ENCODE peak calls at places on chromosomes 6 and 20, in eight cellular contexts. D is RWPE1; I is stimulated activated CD4-positive, alpha-beta T cell treated with anti-CD3 and anti-CD28 coated beads, Interleukin-1b, Interleukin-23, amount 100 ng/mL, for 48 hours; B is upper lobe of left lung; N is NCI-H2227 treated with DMSO at 0.1 percent for 48 hours; A is activated CD4-positive, alpha-beta T cell treated with anti-CD3 and anti-CD28 coated beads, Interleukin-2, amount 50 U/mL, for 24 hours; R is endodermal cell; L is AG08396. F is an unnamed sample.

GRCh38 chr6:43698584-43699349 is 11.2 kb upstream of the MRPS18A start:
- DNase-seq in A (no peak), D (no peak), I (no peak), B (no peak), R (peak), L (peak), N (no peak), F (no peak)

GRCh38 chr6:12289655-12290489 is at the start of gene EDN1:
- DNase-seq in D (peak), L (peak), R (peak), N (peak), I (peak), A (no peak), B (peak), F (peak)

GRCh38 chr6:129575378-129576118 is 134.4 kb downstream of the ARHGAP18 start:
- DNase-seq in I (no peak), A (no peak), R (no peak), L (peak), B (no peak), N (peak), D (peak), F (no peak)

GRCh38 chr6:144847906-144848305 is 562.8 kb downstream of the UTRN start:
- DNase-seq in R (peak), I (no peak), D (no peak), B (no peak), A (no peak), N (no peak), L (no peak), F (no peak)

GRCh38 chr20:42650345-42650744 is 539.4 kb downstream of the PTPRT start:
- DNase-seq in B (no peak), R (no peak), L (no peak), D (no peak), N (no peak), A (no peak), I (no peak), F (no peak)

GRCh38 chr6:109383438-109383940 is 1.2 kb upstream of the CD164 start:
- DNase-seq in A (no peak), R (no peak), N (no peak), L (no peak), B (no peak), D (no peak), I (no peak), F (no peak)

GRCh38 chr6:42050011-42050896 is at the start of gene TAF8:
- DNase-seq in I (peak), R (peak), D (peak), N (peak), B (peak), L (peak), A (peak), F (peak)

GRCh38 chr6:131733376-131734016 is 22.7 kb upstream of the CTAGE9 start:
- DNase-seq in D (no peak), A (no peak), B (no peak), L (no peak), N (no peak), R (no peak), I (no peak), F (no peak)

GRCh38 chr6:7973603-7974002 is 63.0 kb upstream of the TXNDC5 start:
- DNase-seq in I (no peak), D (no peak), B (no peak), L (no peak), A (no peak), R (no peak), N (no peak), F (no peak)

GRCh38 chr6:32854376-32855178 is 585 bp downstream of the PSMB9 start:
- DNase-seq in N (no peak), I (peak), B (no peak), A (no peak), L (peak), R (no peak), D (peak), F (no peak)

GRCh38 chr6:16361121-16361520 is 122.7 kb downstream of the GMPR start:
- DNase-seq in B (no peak), L (no peak), R (no peak), N (no peak), D (no peak), I (no peak), A (no peak), F (no peak)

GRCh38 chr6:90411292-90411781 is 114.7 kb upstream of the BACH2 start:
- DNase-seq in I (peak), R (peak), B (no peak), L (no peak), N (no peak), A (no peak), D (peak), F (no peak)

GRCh38 chr20:44761423-44761822 is 15.8 kb downstream of the KCNK15 start:
- DNase-seq in I (no peak), L (no peak), N (peak), B (no peak), D (no peak), A (no peak), R (no peak), F (no peak)

GRCh38 chr20:9087531-9088217 is 18.8 kb downstream of the PLCB4 start:
- DNase-seq in R (no peak), A (no peak), D (no peak), N (no peak), B (no peak), I (no peak), L (no peak), F (no peak)

GRCh38 chr20:57387945-57388351 is 3.2 kb upstream of the RBM38 start:
- DNase-seq in D (no peak), A (no peak), L (no peak), I (no peak), R (no peak), B (no peak), N (no peak), F (no peak)

GRCh38 chr20:64161595-64162238 is 2.5 kb upstream of the MYT1 start:
- DNase-seq in D (peak), I (peak), N (peak), L (peak), A (no peak), B (peak), R (peak), F (peak)

GRCh38 chr6:42390228-42390934 is 61.3 kb downstream of the TRERF1 start:
- DNase-seq in L (no peak), A (peak), D (no peak), B (no peak), R (no peak), N (no peak), I (peak), F (no peak)

GRCh38 chr6:169746556-169746955 is 4.8 kb downstream of the DYNLT2 start:
- DNase-seq in D (no peak), R (no peak), L (no peak), N (no peak), A (no peak), B (no peak), I (no peak), F (no peak)

GRCh38 chr20:39822667-39823066 is 860.5 kb downstream of the DHX35 start:
- DNase-seq in L (no peak), B (no peak), N (no peak), I (no peak), D (no peak), R (no peak), A (no peak), F (no peak)

GRCh38 chr20:22333885-22334545 is 250.4 kb downstream of the FOXA2 start:
- DNase-seq in B (peak), A (no peak), D (peak), I (peak), L (peak), N (no peak), R (peak), F (peak)

GRCh38 chr6:108728826-108729225 is 119.4 kb upstream of the ARMC2 start:
- DNase-seq in R (no peak), B (no peak), A (no peak), I (no peak), N (no peak), L (no peak), D (no peak), F (no peak)

GRCh38 chr20:16501236-16501635 is 72.0 kb downstream of the KIF16B start:
- DNase-seq in N (no peak), L (no peak), D (no peak), A (no peak), B (no peak), I (no peak), R (no peak), F (no peak)

GRCh38 chr20:62595491-62595890 is 46.8 kb upstream of the SLCO4A1 start:
- DNase-seq in R (no peak), B (no peak), A (no peak), N (no peak), L (peak), D (peak), I (no peak), F (no peak)

GRCh38 chr6:35905841-35906498 is 14.9 kb downstream of the SRPK1 start:
- DNase-seq in R (no peak), D (no peak), B (no peak), I (no peak), N (no peak), L (no peak), A (no peak), F (no peak)

GRCh38 chr6:144143878-144144277 is 6.4 kb upstream of the STX11 start:
- DNase-seq in B (no peak), L (no peak), N (no peak), D (no peak), A (no peak), R (no peak), I (no peak), F (no peak)

GRCh38 chr20:33828912-33829560 is 17.9 kb downstream of the CHMP4B start:
- DNase-seq in D (no peak), A (no peak), R (no peak), B (no peak), N (no peak), I (no peak), L (no peak), F (no peak)

GRCh38 chr20:46564241-46564957 is 13.9 kb upstream of the OCSTAMP start:
- DNase-seq in N (no peak), A (no peak), R (no peak), B (no peak), D (no peak), I (no peak), L (no peak), F (no peak)

GRCh38 chr6:51983564-51983963 is 103.8 kb downstream of the PKHD1 start:
- DNase-seq in D (no peak), L (no peak), B (no peak), R (no peak), I (no peak), A (no peak), N (no peak), F (no peak)

GRCh38 chr20:40073535-40074111 is 615.4 kb downstream of the MAFB start:
- DNase-seq in R (peak), D (no peak), N (no peak), I (no peak), L (no peak), A (no peak), B (no peak), F (no peak)

GRCh38 chr6:142482249-142482648 is 180.4 kb downstream of the ADGRG6 start:
- DNase-seq in L (no peak), D (no peak), I (no peak), A (no peak), R (no peak), B (no peak), N (no peak), F (no peak)

GRCh38 chr20:24866742-24867141 is 82.3 kb upstream of the CST7 start:
- DNase-seq in N (no peak), D (no peak), L (no peak), B (no peak), R (no peak), A (no peak), I (no peak), F (no peak)

GRCh38 chr6:150697515-150697914 is 97.8 kb downstream of the PLEKHG1 start:
- DNase-seq in I (no peak), D (no peak), L (no peak), R (no peak), A (no peak), B (no peak), N (no peak), F (no peak)

GRCh38 chr20:37350655-37351574 is 5.0 kb downstream of the SRC start:
- DNase-seq in B (no peak), D (no peak), I (no peak), A (no peak), R (no peak), L (no peak), N (no peak), F (no peak)

GRCh38 chr6:9405825-9406224 is 970.5 kb upstream of the SLC35B3 start:
- DNase-seq in B (no peak), L (no peak), D (no peak), I (no peak), A (no peak), R (no peak), N (no peak), F (no peak)

GRCh38 chr6:164832410-164832809 is 477.0 kb downstream of the C6orf118 start:
- DNase-seq in A (no peak), I (no peak), N (no peak), D (no peak), L (no peak), R (no peak), B (no peak), F (no peak)